ENCODE peak calls at places on chromosome 5, in four cellular contexts. B is DND-41, P is PC-9, N is endothelial cell of umbilical vein. C is an unnamed sample.

GRCh38 chr5:127696688-127697087 is 6.5 kb upstream of the CCDC192 start:
- DNase-seq in N (no peak), P (no peak), B (no peak), C (peak)

GRCh38 chr5:36264202-36264760 is 22.6 kb upstream of the NADK2 start:
- DNase-seq in P (no peak), B (no peak), N (no peak), C (no peak)

GRCh38 chr5:5385326-5385725 is 37.2 kb upstream of the ICE1 start:
- DNase-seq in P (no peak), N (no peak), B (no peak), C (no peak)

GRCh38 chr5:39400711-39401385 is 23.9 kb downstream of the DAB2 start:
- DNase-seq in B (no peak), P (no peak), N (no peak), C (no peak)

GRCh38 chr5:1479581-1480188 is 34.4 kb upstream of the SLC6A3 start:
- DNase-seq in N (peak), B (peak), P (no peak), C (no peak)

GRCh38 chr5:172953776-172954189 is 5.4 kb upstream of the RPL26L1 start:
- DNase-seq in P (no peak), N (no peak), B (no peak), C (peak)

GRCh38 chr5:1052076-1052475 is 43.5 kb downstream of the NKD2 start:
- DNase-seq in N (no peak), P (no peak), B (no peak), C (no peak)

GRCh38 chr5:169805937-169806700 is 169.0 kb downstream of the DOCK2 start:
- DNase-seq in P (no peak), N (no peak), B (no peak), C (no peak)

GRCh38 chr5:133460172-133460758 is 152.1 kb downstream of the FSTL4 start:
- DNase-seq in N (no peak), B (peak), P (no peak), C (no peak)

GRCh38 chr5:77032635-77033034 is 2.4 kb downstream of the AGGF1 start:
- DNase-seq in B (no peak), P (no peak), N (no peak), C (no peak)

GRCh38 chr5:63043792-63044191 is 465.2 kb downstream of the LRRC70 start:
- DNase-seq in B (no peak), N (no peak), P (no peak), C (no peak)

GRCh38 chr5:150410524-150411244 is 2.0 kb downstream of the CD74 start:
- DNase-seq in B (peak), N (peak), P (peak), C (peak)

GRCh38 chr5:16888694-16889124 is 47.4 kb downstream of the MYO10 start:
- DNase-seq in N (peak), B (no peak), P (peak), C (no peak)

GRCh38 chr5:3320317-3320865 is 275.2 kb upstream of the IRX1 start:
- DNase-seq in B (no peak), P (no peak), N (no peak), C (peak)

GRCh38 chr5:116554764-116555163 is 19.9 kb downstream of the SEMA6A start:
- DNase-seq in N (no peak), B (no peak), P (no peak), C (no peak)

GRCh38 chr5:150398432-150399157 is 14.1 kb downstream of the CD74 start:
- DNase-seq in B (no peak), P (no peak), N (no peak), C (no peak)

GRCh38 chr5:151675225-151675955 is 11.3 kb downstream of the SPARC start:
- DNase-seq in N (peak), B (no peak), P (no peak), C (peak)

GRCh38 chr5:57855831-57856230 is 373.2 kb upstream of the ACTBL2 start:
- DNase-seq in B (no peak), N (no peak), P (no peak), C (no peak)

GRCh38 chr5:95973793-95974325 is 12.2 kb upstream of the ELL2 start:
- DNase-seq in B (peak), N (peak), P (no peak), C (peak)

GRCh38 chr5:142151436-142152382 is 43.1 kb downstream of the NDFIP1 start:
- DNase-seq in P (peak), B (peak), N (peak), C (peak)

GRCh38 chr5:59532979-59533729 is 360.4 kb downstream of the PDE4D start:
- DNase-seq in P (no peak), B (no peak), N (no peak), C (no peak)

GRCh38 chr5:59536875-59537274 is 356.7 kb downstream of the PDE4D start:
- DNase-seq in N (no peak), B (no peak), P (no peak), C (no peak)

GRCh38 chr5:59538080-59538479 is 355.4 kb downstream of the PDE4D start:
- DNase-seq in B (no peak), N (no peak), P (no peak), C (no peak)

GRCh38 chr5:59533730-59534108 is 359.8 kb downstream of the PDE4D start:
- DNase-seq in B (no peak), P (no peak), N (no peak), C (no peak)

DNA sequence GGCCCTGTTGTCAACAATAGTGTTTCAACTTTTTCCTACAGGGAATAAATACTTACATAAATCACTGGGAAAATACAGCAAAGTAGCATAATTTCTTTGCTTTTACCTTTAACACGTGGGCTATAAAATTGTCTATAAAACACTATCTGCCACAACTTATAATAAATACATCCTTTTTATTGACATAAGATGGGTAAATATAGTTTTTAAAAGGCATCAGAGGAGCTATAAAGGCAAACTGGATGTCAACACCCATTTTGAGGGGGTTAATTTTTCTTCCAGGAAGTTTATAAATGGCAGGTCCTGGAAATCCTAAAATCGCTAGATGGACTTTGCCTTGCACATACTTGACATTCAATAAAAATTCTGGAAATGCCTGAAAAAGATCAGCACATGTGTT is 358.0 kb downstream of the PDE4D start:
- DNase-seq in B (no peak), P (no peak), N (no peak), C (no peak)
- TF ChIP-seq EZH2 in B (no peak), P (no peak), N (no peak), C (no peak)

GRCh38 chr5:37835400-37835973 is 4.4 kb downstream of the GDNF start:
- DNase-seq in P (no peak), B (no peak), N (no peak), C (no peak)
- TF ChIP-seq EZH2 in P (no peak), B (no peak), N (peak), C (no peak)

DNA sequence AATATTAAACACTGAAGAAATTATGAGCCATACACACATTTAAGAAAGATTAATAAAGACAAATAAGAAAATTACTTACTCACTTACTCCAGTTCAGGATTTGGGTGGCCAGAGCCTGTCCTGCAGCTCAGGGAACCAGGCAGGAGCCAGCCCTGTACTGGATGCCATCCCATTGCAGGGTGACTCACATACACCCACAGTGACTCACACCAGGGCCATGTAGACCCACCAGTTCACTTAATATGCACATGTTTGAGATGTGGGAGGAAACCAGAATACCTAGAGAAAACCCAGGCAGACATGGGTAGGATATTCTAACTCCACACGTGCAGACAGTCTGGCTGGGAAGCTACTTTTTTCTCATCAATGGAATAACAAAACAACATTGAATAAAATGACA is 49.6 kb upstream of the ADRB2 start:
- DNase-seq in B (no peak), P (peak), N (peak), C (peak)
- TF ChIP-seq EZH2 in B (no peak), P (no peak), N (no peak), C (no peak)

GRCh38 chr5:179817071-179817840 is 3.4 kb upstream of the SQSTM1 start:
- DNase-seq in B (no peak), P (no peak), N (no peak), C (no peak)
- TF ChIP-seq EZH2 in B (no peak), P (no peak), N (no peak), C (no peak)

DNA sequence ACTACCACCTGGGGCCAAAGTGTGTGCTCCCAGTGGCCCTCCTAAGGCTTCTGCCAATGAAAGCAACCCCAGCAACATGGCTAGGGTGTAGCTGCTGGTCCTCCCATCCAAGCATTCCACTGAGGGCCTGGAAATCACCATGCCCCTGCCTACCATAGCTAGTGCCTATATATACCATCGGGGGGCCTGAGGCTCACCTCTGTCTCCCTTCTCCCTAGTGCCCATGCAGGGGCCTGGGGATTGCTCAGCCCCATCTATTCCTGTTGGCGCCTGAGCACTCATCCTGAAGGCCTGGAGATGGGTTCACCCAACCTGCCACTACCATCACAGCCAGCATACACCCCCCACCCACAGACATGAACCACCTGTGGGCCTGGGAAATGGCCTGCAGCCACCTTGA is 367.3 kb downstream of the RAB3C start:
- DNase-seq in N (no peak), B (no peak), P (no peak), C (no peak)
- TF ChIP-seq EZH2 in N (no peak), B (no peak), P (no peak), C (no peak)

GRCh38 chr5:78984611-78985406 is at the start of gene ARSB:
- DNase-seq in P (peak), B (peak), N (peak), C (peak)
- TF ChIP-seq EZH2 in P (no peak), B (no peak), N (no peak), C (no peak)

DNA sequence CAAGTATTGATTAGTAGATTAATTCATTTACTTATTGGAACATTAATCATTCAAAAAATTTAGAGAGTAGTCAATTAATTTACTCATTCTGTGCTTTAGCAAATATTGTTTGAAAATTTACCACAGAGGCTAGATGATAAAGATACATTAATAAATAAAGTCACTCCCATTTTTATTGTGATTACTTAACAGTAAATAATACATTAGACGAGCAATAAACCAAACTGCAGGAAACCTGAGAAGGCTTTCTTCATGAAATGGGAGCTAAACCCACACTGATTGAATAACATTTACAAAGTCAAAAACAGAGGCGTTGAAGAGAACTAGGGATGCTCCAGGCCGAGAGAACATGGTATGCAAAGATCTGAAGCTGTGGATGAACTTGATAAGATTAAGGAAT is 38.8 kb upstream of the PRDM9 start:
- DNase-seq in B (no peak), N (no peak), P (no peak), C (no peak)
- TF ChIP-seq EZH2 in B (no peak), N (no peak), P (no peak), C (no peak)